ENCODE peak calls at places on chromosomes 3 and 15, in five cellular contexts. F is stomach, K is psoas muscle, X is heart right ventricle, J is neural progenitor cell. I is an unnamed sample. For H3K9me3, the result is how much of the 10 kb centered on the place peaks cover.

GRCh38 chr15:56428821-56429458 is 36.0 kb downstream of the MNS1 start:
- DNase-seq in J (peak), X (no peak), K (no peak), F (no peak), I (no peak)

GRCh38 chr3:24367216-24367615 is 127.4 kb downstream of the THRB start:
- DNase-seq in J (no peak), F (no peak), X (no peak), K (no peak), I (no peak)

GRCh38 chr3:38327335-38328009 is 19.1 kb upstream of the XYLB start:
- DNase-seq in K (no peak), F (no peak), X (no peak), J (no peak), I (no peak)

GRCh38 chr15:35173444-35174118 is 88.5 kb upstream of the NANOGP8 start:
- DNase-seq in K (no peak), F (no peak), X (no peak), J (no peak), I (no peak)

GRCh38 chr3:182118081-182118480 is 406.4 kb downstream of the SOX2 start:
- DNase-seq in J (no peak), X (no peak), K (no peak), F (no peak), I (no peak)

GRCh38 chr3:24963762-24964625 is 464.1 kb upstream of the RARB start:
- DNase-seq in K (no peak), J (peak), F (no peak), X (no peak), I (no peak)

GRCh38 chr3:77096966-77097890 is 57.3 kb downstream of the ROBO2 start:
- DNase-seq in X (no peak), K (no peak), J (no peak), F (no peak), I (no peak)

GRCh38 chr3:117524890-117525289 is 815.3 kb downstream of the TUSC7 start:
- DNase-seq in X (no peak), F (no peak), K (no peak), J (no peak), I (no peak)

GRCh38 chr15:101320501-101321052 is 25.5 kb upstream of the SNRPA1 start:
- DNase-seq in X (no peak), K (peak), F (peak), J (peak), I (peak)

GRCh38 chr3:880371-880770 is 212.5 kb upstream of the CNTN6 start:
- DNase-seq in F (no peak), K (no peak), X (no peak), J (peak), I (no peak)
- H3K9me3 ChIP-seq in F (under half), K (under half), X (under half), J (under half), I (under half)

GRCh38 chr3:107428051-107428858 is 51.0 kb downstream of the CCDC54 start:
- DNase-seq in K (no peak), F (no peak), J (no peak), X (no peak), I (no peak)
- TF ChIP-seq CTCF in K (no peak), F (no peak), J (no peak), X (no peak), I (no peak)

GRCh38 chr3:150760431-150761200 is 2.4 kb downstream of the SIAH2 start:
- DNase-seq in F (no peak), X (no peak), K (no peak), J (no peak), I (no peak)

GRCh38 chr3:150757364-150757763 is 5.6 kb downstream of the SIAH2 start:
- DNase-seq in J (no peak), K (no peak), X (no peak), F (no peak), I (no peak)

GRCh38 chr3:150757768-150758167 is 5.2 kb downstream of the SIAH2 start:
- DNase-seq in F (no peak), K (no peak), J (no peak), X (no peak), I (no peak)

GRCh38 chr3:150759947-150760346 is 3.0 kb downstream of the SIAH2 start:
- DNase-seq in F (no peak), K (no peak), X (no peak), J (no peak), I (no peak)

DNA sequence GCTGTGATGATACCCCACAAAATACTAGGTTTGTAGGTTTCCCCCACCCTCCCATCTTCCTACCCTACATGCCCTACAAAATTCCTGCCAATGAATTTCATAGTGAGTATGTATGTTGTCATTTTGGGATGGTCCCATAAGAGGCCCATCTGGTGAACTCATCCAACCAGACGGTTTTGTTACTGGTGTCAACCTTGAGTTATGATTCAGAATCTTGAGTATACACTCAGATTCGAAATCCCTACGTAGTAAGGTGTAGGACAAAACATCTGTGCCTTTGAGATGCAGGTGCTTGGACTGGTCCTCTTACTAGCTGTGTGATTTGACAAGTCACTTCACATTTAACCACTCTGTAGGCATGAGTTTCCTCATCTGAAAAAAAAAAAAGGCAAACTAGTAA is 3.6 kb downstream of the SIAH2 start:
- DNase-seq in X (no peak), F (no peak), J (no peak), K (no peak), I (no peak)
- H3K27ac ChIP-seq in X (no peak), F (peak), J (no peak), K (peak), I (peak)

GRCh38 chr15:93274276-93274675 is 185.3 kb upstream of the RGMA start:
- DNase-seq in K (no peak), X (no peak), J (peak), F (no peak), I (no peak)

GRCh38 chr15:93266291-93266690 is 177.3 kb upstream of the RGMA start:
- DNase-seq in X (no peak), K (no peak), J (no peak), F (no peak), I (no peak)

GRCh38 chr15:93271871-93272270 is 182.9 kb upstream of the RGMA start:
- DNase-seq in J (no peak), F (no peak), K (no peak), X (no peak), I (no peak)

GRCh38 chr15:93265046-93265658 is 176.1 kb upstream of the RGMA start:
- DNase-seq in X (no peak), K (no peak), F (no peak), J (no peak), I (no peak)

DNA sequence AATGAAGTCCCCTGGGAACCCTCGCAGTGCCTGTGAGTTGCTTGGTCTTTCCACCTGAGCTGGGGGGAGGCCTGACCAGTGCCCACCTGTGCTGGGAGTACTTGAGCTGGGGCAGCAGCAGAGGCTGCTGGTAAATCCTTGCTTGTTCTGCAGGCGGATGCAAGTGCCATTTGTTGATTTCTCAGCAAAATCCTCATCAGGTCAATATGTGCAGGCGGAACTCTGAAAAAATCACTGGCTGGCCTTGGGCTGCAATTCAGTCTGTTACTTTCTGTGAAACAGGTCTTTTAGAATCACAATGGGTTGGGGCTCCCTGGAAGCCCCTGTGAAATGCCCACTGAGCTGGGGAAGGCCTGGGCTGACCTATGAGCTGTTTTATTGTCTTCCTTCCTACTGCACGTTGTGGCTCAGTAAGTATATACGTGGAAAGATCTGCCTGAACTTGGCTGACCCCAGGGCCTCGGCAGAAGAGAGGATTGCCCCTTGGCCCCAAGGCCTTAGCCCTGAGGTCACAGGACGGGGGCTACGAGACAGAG is 182.0 kb upstream of the RGMA start:
- DNase-seq in X (no peak), F (no peak), K (no peak), J (no peak), I (no peak)
- H3K9me3 ChIP-seq in X (under half), F (under half), K (under half), J (under half), I (under half)

I was measured in lower lobe of right lung.